ENCODE peak calls at places on chromosome 20, in ten cellular contexts. One of them, this sample, is unnamed.

GRCh38 chr20:11395581-11395980 is 522.1 kb upstream of the BTBD3 start:
- DNase-seq in A549: no peak
- DNase-seq in A673: no peak
- DNase-seq in colonic mucosa: no peak
- DNase-seq in PC-9: no peak
- DNase-seq in heart right ventricle: no peak
- DNase-seq in spleen: no peak
- DNase-seq in Caco-2: no peak
- DNase-seq in transverse colon: no peak
- DNase-seq in heart left ventricle: no peak
- DNase-seq in this sample: no peak

GRCh38 chr20:860891-861290 is 27.4 kb downstream of the FAM110A start:
- DNase-seq in A549: no peak
- DNase-seq in A673: no peak
- DNase-seq in colonic mucosa: no peak
- DNase-seq in PC-9: no peak
- DNase-seq in heart right ventricle: no peak
- DNase-seq in spleen: no peak
- DNase-seq in Caco-2: no peak
- DNase-seq in transverse colon: no peak
- DNase-seq in heart left ventricle: no peak
- DNase-seq in this sample: no peak

GRCh38 chr20:532530-532929 is 11.1 kb downstream of the CSNK2A1 start:
- DNase-seq in A549: no peak
- DNase-seq in A673: no peak
- DNase-seq in colonic mucosa: no peak
- DNase-seq in PC-9: no peak
- DNase-seq in heart right ventricle: no peak
- DNase-seq in spleen: no peak
- DNase-seq in Caco-2: no peak
- DNase-seq in transverse colon: no peak
- DNase-seq in heart left ventricle: no peak
- DNase-seq in this sample: no peak

GRCh38 chr20:62063981-62064787 is 1.5 kb downstream of the TAF4 start:
- DNase-seq in A549: no peak
- DNase-seq in A673: no peak
- DNase-seq in colonic mucosa: peak; percentile 64
- DNase-seq in PC-9: peak; percentile 45
- DNase-seq in heart right ventricle: peak; percentile 56
- DNase-seq in spleen: peak; percentile 87
- DNase-seq in Caco-2: peak; percentile 67
- DNase-seq in transverse colon: peak; percentile 59
- DNase-seq in heart left ventricle: peak; percentile 60
- DNase-seq in this sample: no peak

GRCh38 chr20:39117486-39117885 is 155.3 kb downstream of the DHX35 start:
- DNase-seq in A549: peak; percentile 21
- DNase-seq in A673: peak; percentile 63
- DNase-seq in colonic mucosa: no peak
- DNase-seq in PC-9: peak; percentile 64
- DNase-seq in heart right ventricle: no peak
- DNase-seq in spleen: no peak
- DNase-seq in Caco-2: no peak
- DNase-seq in transverse colon: no peak
- DNase-seq in heart left ventricle: no peak
- DNase-seq in this sample: no peak

GRCh38 chr20:30912006-30912660 is 345.3 kb upstream of the DEFB115 start:
- DNase-seq in A549: no peak
- DNase-seq in A673: no peak
- DNase-seq in colonic mucosa: no peak
- DNase-seq in PC-9: no peak
- DNase-seq in heart right ventricle: no peak
- DNase-seq in spleen: peak; percentile 27
- DNase-seq in Caco-2: no peak
- DNase-seq in transverse colon: no peak
- DNase-seq in heart left ventricle: no peak
- DNase-seq in this sample: no peak

GRCh38 chr20:20362774-20363435 is 5.0 kb upstream of the INSM1 start:
- DNase-seq in A549: no peak
- DNase-seq in A673: peak; percentile 32
- DNase-seq in colonic mucosa: no peak
- DNase-seq in PC-9: no peak
- DNase-seq in heart right ventricle: no peak
- DNase-seq in spleen: no peak
- DNase-seq in Caco-2: peak; percentile 22
- DNase-seq in transverse colon: no peak
- DNase-seq in heart left ventricle: no peak
- DNase-seq in this sample: no peak

GRCh38 chr20:36271639-36272546 is 34.2 kb upstream of the DLGAP4 start:
- DNase-seq in A549: no peak
- DNase-seq in A673: no peak
- DNase-seq in colonic mucosa: no peak
- DNase-seq in PC-9: no peak
- DNase-seq in heart right ventricle: no peak
- DNase-seq in spleen: no peak
- DNase-seq in Caco-2: no peak
- DNase-seq in transverse colon: no peak
- DNase-seq in heart left ventricle: no peak
- DNase-seq in this sample: no peak

GRCh38 chr20:32559216-32559752 is 25.8 kb downstream of the NOL4L start:
- DNase-seq in A549: no peak
- DNase-seq in A673: no peak
- DNase-seq in colonic mucosa: no peak
- DNase-seq in PC-9: no peak
- DNase-seq in heart right ventricle: no peak
- DNase-seq in spleen: no peak
- DNase-seq in Caco-2: no peak
- DNase-seq in transverse colon: no peak
- DNase-seq in heart left ventricle: no peak
- DNase-seq in this sample: no peak
- H3K4me1 ChIP-seq in A549: peaks cover 13% of the 10 kb centered on the region
- H3K4me1 ChIP-seq in A673: no peaks in the 10 kb centered on the region
- H3K4me1 ChIP-seq in colonic mucosa: no peaks in the 10 kb centered on the region
- H3K4me1 ChIP-seq in PC-9: peaks cover 29% of the 10 kb centered on the region
- H3K4me1 ChIP-seq in heart right ventricle: no peaks in the 10 kb centered on the region
- H3K4me1 ChIP-seq in spleen: peaks cover 4% of the 10 kb centered on the region
- H3K4me1 ChIP-seq in Caco-2: peaks cover 17% of the 10 kb centered on the region
- H3K4me1 ChIP-seq in transverse colon: no peaks in the 10 kb centered on the region
- H3K4me1 ChIP-seq in heart left ventricle: no peaks in the 10 kb centered on the region
- H3K4me1 ChIP-seq in this sample: no peaks in the 10 kb centered on the region

GRCh38 chr20:25532971-25533391 is 52.4 kb downstream of the NINL start:
- DNase-seq in A549: no peak
- DNase-seq in A673: no peak
- DNase-seq in colonic mucosa: no peak
- DNase-seq in PC-9: no peak
- DNase-seq in heart right ventricle: no peak
- DNase-seq in spleen: no peak
- DNase-seq in Caco-2: no peak
- DNase-seq in transverse colon: no peak
- DNase-seq in heart left ventricle: no peak
- DNase-seq in this sample: no peak

GRCh38 chr20:25533920-25534700 is 51.2 kb downstream of the NINL start:
- DNase-seq in A549: no peak
- DNase-seq in A673: no peak
- DNase-seq in colonic mucosa: no peak
- DNase-seq in PC-9: no peak
- DNase-seq in heart right ventricle: no peak
- DNase-seq in spleen: no peak
- DNase-seq in Caco-2: no peak
- DNase-seq in transverse colon: no peak
- DNase-seq in heart left ventricle: no peak
- DNase-seq in this sample: no peak

GRCh38 chr20:25529295-25529951 is 55.9 kb downstream of the NINL start:
- DNase-seq in A549: no peak
- DNase-seq in A673: no peak
- DNase-seq in colonic mucosa: no peak
- DNase-seq in PC-9: no peak
- DNase-seq in heart right ventricle: no peak
- DNase-seq in spleen: no peak
- DNase-seq in Caco-2: no peak
- DNase-seq in transverse colon: no peak
- DNase-seq in heart left ventricle: no peak
- DNase-seq in this sample: no peak

GRCh38 chr20:25534845-25535244 is 50.5 kb downstream of the NINL start:
- DNase-seq in A549: no peak
- DNase-seq in A673: no peak
- DNase-seq in colonic mucosa: no peak
- DNase-seq in PC-9: no peak
- DNase-seq in heart right ventricle: no peak
- DNase-seq in spleen: no peak
- DNase-seq in Caco-2: no peak
- DNase-seq in transverse colon: no peak
- DNase-seq in heart left ventricle: no peak
- DNase-seq in this sample: no peak

DNA sequence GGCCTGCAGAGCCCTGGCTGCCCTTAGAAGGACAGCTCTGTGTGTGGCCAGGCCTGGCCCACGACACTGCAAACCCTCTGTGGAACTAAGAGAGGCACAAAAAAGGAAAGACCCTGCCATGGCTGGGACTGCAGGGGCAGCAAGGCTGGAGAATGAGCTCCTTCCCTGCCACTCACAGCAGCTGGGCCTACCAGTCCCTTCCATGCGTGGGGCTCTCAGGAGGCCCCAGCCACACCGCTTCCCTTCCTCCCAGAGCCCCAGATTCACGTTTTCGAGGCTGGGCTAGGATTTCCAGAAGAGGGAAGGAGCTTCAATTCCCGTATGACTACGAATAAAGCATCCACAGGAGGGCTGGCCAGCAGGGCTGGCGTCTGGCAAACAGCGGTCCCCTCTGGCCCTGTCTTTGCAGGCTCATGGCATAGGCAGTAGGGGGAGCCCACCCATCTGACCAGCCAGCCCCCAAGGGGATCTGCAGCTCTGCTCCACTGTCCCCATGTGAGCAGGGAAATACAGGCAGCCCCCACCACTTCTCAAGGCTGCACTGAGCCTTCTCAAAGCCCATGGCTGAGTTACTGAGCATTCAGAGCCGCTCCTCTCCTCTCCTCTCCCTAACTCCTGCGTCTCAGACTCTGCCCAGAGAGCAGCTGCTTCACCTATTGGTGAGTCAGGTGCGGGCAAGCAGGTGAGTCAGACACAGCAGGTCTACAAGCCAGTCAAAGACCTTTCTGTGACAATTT is 53.1 kb downstream of the NINL start:
- DNase-seq in A549: no peak
- DNase-seq in A673: no peak
- DNase-seq in colonic mucosa: no peak
- DNase-seq in PC-9: peak; percentile 56
- DNase-seq in heart right ventricle: no peak
- DNase-seq in spleen: no peak
- DNase-seq in Caco-2: no peak
- DNase-seq in transverse colon: no peak
- DNase-seq in heart left ventricle: no peak
- DNase-seq in this sample: no peak
- TF ChIP-seq CTCF in A549: no peak
- TF ChIP-seq CTCF in A673: no peak
- TF ChIP-seq CTCF in colonic mucosa: no peak
- TF ChIP-seq CTCF in PC-9: no peak
- TF ChIP-seq CTCF in heart right ventricle: no peak
- TF ChIP-seq CTCF in spleen: no peak
- TF ChIP-seq CTCF in Caco-2: no peak
- TF ChIP-seq CTCF in transverse colon: no peak
- TF ChIP-seq CTCF in heart left ventricle: no peak
- TF ChIP-seq CTCF in this sample: no peak

GRCh38 chr20:53910312-53911002 is 159.9 kb downstream of the BCAS1 start:
- DNase-seq in A549: no peak
- DNase-seq in A673: no peak
- DNase-seq in colonic mucosa: no peak
- DNase-seq in PC-9: no peak
- DNase-seq in heart right ventricle: no peak
- DNase-seq in spleen: no peak
- DNase-seq in Caco-2: no peak
- DNase-seq in transverse colon: peak; percentile 5
- DNase-seq in heart left ventricle: no peak
- DNase-seq in this sample: no peak
- H3K4me1 ChIP-seq in A549: peaks cover 31% of the 10 kb centered on the region
- H3K4me1 ChIP-seq in A673: peaks cover 14% of the 10 kb centered on the region
- H3K4me1 ChIP-seq in colonic mucosa: peaks cover 14% of the 10 kb centered on the region
- H3K4me1 ChIP-seq in PC-9: peaks cover 61% of the 10 kb centered on the region
- H3K4me1 ChIP-seq in heart right ventricle: peaks cover 13% of the 10 kb centered on the region
- H3K4me1 ChIP-seq in spleen: peaks cover 10% of the 10 kb centered on the region
- H3K4me1 ChIP-seq in Caco-2: peaks cover 7% of the 10 kb centered on the region
- H3K4me1 ChIP-seq in transverse colon: peaks cover 35% of the 10 kb centered on the region
- H3K4me1 ChIP-seq in heart left ventricle: peaks cover 17% of the 10 kb centered on the region
- H3K4me1 ChIP-seq in this sample: peaks cover 7% of the 10 kb centered on the region

GRCh38 chr20:2059411-2059810 is 42.2 kb upstream of the STK35 start:
- DNase-seq in A549: no peak
- DNase-seq in A673: no peak
- DNase-seq in colonic mucosa: no peak
- DNase-seq in PC-9: no peak
- DNase-seq in heart right ventricle: no peak
- DNase-seq in spleen: no peak
- DNase-seq in Caco-2: no peak
- DNase-seq in transverse colon: no peak
- DNase-seq in heart left ventricle: no peak
- DNase-seq in this sample: no peak

GRCh38 chr20:2051920-2052319 is 49.7 kb upstream of the STK35 start:
- DNase-seq in A549: no peak
- DNase-seq in A673: no peak
- DNase-seq in colonic mucosa: no peak
- DNase-seq in PC-9: no peak
- DNase-seq in heart right ventricle: no peak
- DNase-seq in spleen: no peak
- DNase-seq in Caco-2: no peak
- DNase-seq in transverse colon: no peak
- DNase-seq in heart left ventricle: no peak
- DNase-seq in this sample: no peak

GRCh38 chr20:2052741-2053140 is 48.9 kb upstream of the STK35 start:
- DNase-seq in A549: no peak
- DNase-seq in A673: no peak
- DNase-seq in colonic mucosa: no peak
- DNase-seq in PC-9: no peak
- DNase-seq in heart right ventricle: no peak
- DNase-seq in spleen: no peak
- DNase-seq in Caco-2: no peak
- DNase-seq in transverse colon: no peak
- DNase-seq in heart left ventricle: no peak
- DNase-seq in this sample: no peak

GRCh38 chr20:2053615-2054014 is 48.0 kb upstream of the STK35 start:
- DNase-seq in A549: no peak
- DNase-seq in A673: no peak
- DNase-seq in colonic mucosa: no peak
- DNase-seq in PC-9: no peak
- DNase-seq in heart right ventricle: no peak
- DNase-seq in spleen: no peak
- DNase-seq in Caco-2: no peak
- DNase-seq in transverse colon: no peak
- DNase-seq in heart left ventricle: no peak
- DNase-seq in this sample: no peak

GRCh38 chr20:2054911-2055310 is 46.7 kb upstream of the STK35 start:
- DNase-seq in A549: no peak
- DNase-seq in A673: no peak
- DNase-seq in colonic mucosa: no peak
- DNase-seq in PC-9: no peak
- DNase-seq in heart right ventricle: no peak
- DNase-seq in spleen: no peak
- DNase-seq in Caco-2: no peak
- DNase-seq in transverse colon: no peak
- DNase-seq in heart left ventricle: no peak
- DNase-seq in this sample: no peak
- TF ChIP-seq CTCF in A549: no peak
- TF ChIP-seq CTCF in A673: no peak
- TF ChIP-seq CTCF in colonic mucosa: no peak
- TF ChIP-seq CTCF in PC-9: no peak
- TF ChIP-seq CTCF in heart right ventricle: no peak
- TF ChIP-seq CTCF in spleen: no peak
- TF ChIP-seq CTCF in Caco-2: no peak
- TF ChIP-seq CTCF in transverse colon: no peak
- TF ChIP-seq CTCF in heart left ventricle: no peak
- TF ChIP-seq CTCF in this sample: no peak